ENCODE peak calls at places on chromosome 9, in seven cellular contexts. One of them, this sample, is unnamed.

GRCh38 chr9:37902804-37903580 is 935 bp downstream of the SLC25A51 start:
- DNase-seq in fibroblast of pulmonary artery: peak; percentile 48
- DNase-seq in ACHN: peak; percentile 11
- DNase-seq in T-helper 2 cell: no peak
- DNase-seq in foreskin fibroblast: peak; percentile 50
- DNase-seq in NCI-H1417: peak; percentile 57
- DNase-seq in WTC11: no peak
- DNase-seq in this sample: no peak

GRCh38 chr9:121009657-121010056 is 40.4 kb downstream of the C5 start:
- DNase-seq in NCI-H1417: no peak
- DNase-seq in foreskin fibroblast: no peak
- DNase-seq in ACHN: no peak
- DNase-seq in T-helper 2 cell: no peak
- DNase-seq in fibroblast of pulmonary artery: no peak
- DNase-seq in WTC11: no peak
- DNase-seq in this sample: no peak

GRCh38 chr9:83199240-83199639 is 136.3 kb upstream of the RASEF start:
- DNase-seq in ACHN: peak; percentile 46
- DNase-seq in WTC11: no peak
- DNase-seq in T-helper 2 cell: no peak
- DNase-seq in fibroblast of pulmonary artery: peak; percentile 77
- DNase-seq in foreskin fibroblast: peak; percentile 37
- DNase-seq in NCI-H1417: peak; percentile 56
- DNase-seq in this sample: peak; percentile 22

GRCh38 chr9:135770203-135770535 is 68.2 kb downstream of the KCNT1 start:
- DNase-seq in WTC11: no peak
- DNase-seq in fibroblast of pulmonary artery: no peak
- DNase-seq in foreskin fibroblast: no peak
- DNase-seq in T-helper 2 cell: no peak
- DNase-seq in NCI-H1417: peak; percentile 60
- DNase-seq in ACHN: no peak
- DNase-seq in this sample: peak; percentile 16

GRCh38 chr9:121556082-121556481 is 56.4 kb upstream of the GGTA1 start:
- DNase-seq in WTC11: no peak
- DNase-seq in T-helper 2 cell: no peak
- DNase-seq in foreskin fibroblast: no peak
- DNase-seq in NCI-H1417: no peak
- DNase-seq in fibroblast of pulmonary artery: no peak
- DNase-seq in ACHN: no peak
- DNase-seq in this sample: no peak

GRCh38 chr9:18896004-18896403 is 137.0 kb downstream of the SAXO1 start:
- DNase-seq in T-helper 2 cell: no peak
- DNase-seq in NCI-H1417: no peak
- DNase-seq in foreskin fibroblast: no peak
- DNase-seq in fibroblast of pulmonary artery: no peak
- DNase-seq in ACHN: no peak
- DNase-seq in WTC11: no peak
- DNase-seq in this sample: no peak

GRCh38 chr9:76835571-76836283 is 70.2 kb downstream of the PRUNE2 start:
- DNase-seq in fibroblast of pulmonary artery: peak; percentile 93
- DNase-seq in WTC11: no peak
- DNase-seq in foreskin fibroblast: peak; percentile 62
- DNase-seq in T-helper 2 cell: no peak
- DNase-seq in NCI-H1417: no peak
- DNase-seq in ACHN: peak; percentile 83
- DNase-seq in this sample: peak; percentile 44

GRCh38 chr9:135589596-135590485 is 28.3 kb downstream of the PAEP start:
- DNase-seq in foreskin fibroblast: no peak
- DNase-seq in ACHN: no peak
- DNase-seq in fibroblast of pulmonary artery: no peak
- DNase-seq in WTC11: no peak
- DNase-seq in NCI-H1417: no peak
- DNase-seq in T-helper 2 cell: no peak
- DNase-seq in this sample: no peak

GRCh38 chr9:108953983-108954574 is 19.9 kb downstream of the ABITRAM start:
- DNase-seq in fibroblast of pulmonary artery: peak; percentile 77
- DNase-seq in WTC11: no peak
- DNase-seq in foreskin fibroblast: peak; percentile 41
- DNase-seq in T-helper 2 cell: no peak
- DNase-seq in NCI-H1417: peak; percentile 8
- DNase-seq in ACHN: peak; percentile 44
- DNase-seq in this sample: peak; percentile 1

GRCh38 chr9:114611516-114612271 is 603 bp downstream of the TMEM268 start:
- DNase-seq in foreskin fibroblast: peak; percentile 63
- DNase-seq in WTC11: peak; percentile 49
- DNase-seq in ACHN: peak; percentile 51
- DNase-seq in NCI-H1417: peak; percentile 80
- DNase-seq in fibroblast of pulmonary artery: peak; percentile 77
- DNase-seq in T-helper 2 cell: no peak
- DNase-seq in this sample: peak; percentile 13

GRCh38 chr9:81791076-81791475 is 101.7 kb upstream of the TLE1 start:
- DNase-seq in fibroblast of pulmonary artery: no peak
- DNase-seq in T-helper 2 cell: no peak
- DNase-seq in WTC11: no peak
- DNase-seq in ACHN: no peak
- DNase-seq in NCI-H1417: no peak
- DNase-seq in foreskin fibroblast: no peak
- DNase-seq in this sample: no peak